ENCODE peak calls at places on chromosomes 4 and X, in six cellular contexts. S is suprapubic skin, V is endothelial cell of umbilical vein, U is heart left ventricle, L is testis, C is ovary. M is an unnamed sample. For H3K27me3, the result is how much of the 10 kb centered on the place peaks cover.

GRCh38 chr4:45453258-45453841 is 670.5 kb downstream of the GABRG1 start:
- DNase-seq in S (no peak), C (no peak), L (no peak), V (no peak), U (no peak), M (no peak)

GRCh38 chr4:60452259-60452658 is 747.9 kb upstream of the ADGRL3 start:
- DNase-seq in U (no peak), C (no peak), V (no peak), L (no peak), S (no peak), M (no peak)

GRCh38 chrX:24566233-24566632 is 80.9 kb downstream of the PCYT1B start:
- DNase-seq in V (no peak), S (no peak), C (no peak), L (no peak), U (no peak), M (no peak)

GRCh38 chr4:74793757-74794340 is 474 bp downstream of the BTC start:
- DNase-seq in C (peak), L (peak), V (peak), U (peak), S (no peak), M (peak)

GRCh38 chr4:138409670-138410069 is 167.5 kb upstream of the SLC7A11 start:
- DNase-seq in U (no peak), V (no peak), S (no peak), C (no peak), L (no peak), M (no peak)

GRCh38 chr4:66372706-66373105 is 702.4 kb upstream of the EPHA5 start:
- DNase-seq in U (no peak), C (no peak), V (no peak), S (no peak), L (no peak), M (no peak)

GRCh38 chrX:123835661-123836371 is 24.0 kb upstream of the XIAP start:
- DNase-seq in C (no peak), V (peak), L (no peak), S (no peak), U (no peak), M (no peak)

GRCh38 chr4:7807351-7807921 is 132.2 kb downstream of the AFAP1 start:
- DNase-seq in L (no peak), V (peak), U (peak), C (no peak), S (peak), M (no peak)

GRCh38 chr4:51842167-51842553 is 793 bp upstream of the DCUN1D4 start:
- DNase-seq in U (peak), V (no peak), C (peak), S (no peak), L (peak), M (no peak)

GRCh38 chrX:151697537-151697936 is 2.3 kb downstream of the PRRG3 start:
- DNase-seq in L (no peak), U (no peak), V (no peak), S (no peak), C (no peak), M (no peak)

GRCh38 chr4:53010320-53010719 is 148.2 kb downstream of the RASL11B start:
- DNase-seq in U (no peak), V (no peak), C (peak), S (no peak), L (peak), M (no peak)

GRCh38 chr4:74133786-74134499 is 24.0 kb upstream of the MTHFD2L start:
- DNase-seq in L (peak), S (peak), C (peak), U (peak), V (peak), M (no peak)

GRCh38 chrX:68692651-68693050 is 45.2 kb downstream of the STARD8 start:
- DNase-seq in L (no peak), C (no peak), V (no peak), S (no peak), U (no peak), M (no peak)

GRCh38 chrX:68694429-68695205 is 47.2 kb downstream of the STARD8 start:
- DNase-seq in L (no peak), S (no peak), V (no peak), U (no peak), C (no peak), M (no peak)

GRCh38 chrX:68695206-68695845 is 47.9 kb downstream of the STARD8 start:
- DNase-seq in V (no peak), S (no peak), U (no peak), C (no peak), L (no peak), M (no peak)

GRCh38 chrX:68691921-68692320 is 44.5 kb downstream of the STARD8 start:
- DNase-seq in C (no peak), V (no peak), S (no peak), L (no peak), U (peak), M (no peak)

DNA sequence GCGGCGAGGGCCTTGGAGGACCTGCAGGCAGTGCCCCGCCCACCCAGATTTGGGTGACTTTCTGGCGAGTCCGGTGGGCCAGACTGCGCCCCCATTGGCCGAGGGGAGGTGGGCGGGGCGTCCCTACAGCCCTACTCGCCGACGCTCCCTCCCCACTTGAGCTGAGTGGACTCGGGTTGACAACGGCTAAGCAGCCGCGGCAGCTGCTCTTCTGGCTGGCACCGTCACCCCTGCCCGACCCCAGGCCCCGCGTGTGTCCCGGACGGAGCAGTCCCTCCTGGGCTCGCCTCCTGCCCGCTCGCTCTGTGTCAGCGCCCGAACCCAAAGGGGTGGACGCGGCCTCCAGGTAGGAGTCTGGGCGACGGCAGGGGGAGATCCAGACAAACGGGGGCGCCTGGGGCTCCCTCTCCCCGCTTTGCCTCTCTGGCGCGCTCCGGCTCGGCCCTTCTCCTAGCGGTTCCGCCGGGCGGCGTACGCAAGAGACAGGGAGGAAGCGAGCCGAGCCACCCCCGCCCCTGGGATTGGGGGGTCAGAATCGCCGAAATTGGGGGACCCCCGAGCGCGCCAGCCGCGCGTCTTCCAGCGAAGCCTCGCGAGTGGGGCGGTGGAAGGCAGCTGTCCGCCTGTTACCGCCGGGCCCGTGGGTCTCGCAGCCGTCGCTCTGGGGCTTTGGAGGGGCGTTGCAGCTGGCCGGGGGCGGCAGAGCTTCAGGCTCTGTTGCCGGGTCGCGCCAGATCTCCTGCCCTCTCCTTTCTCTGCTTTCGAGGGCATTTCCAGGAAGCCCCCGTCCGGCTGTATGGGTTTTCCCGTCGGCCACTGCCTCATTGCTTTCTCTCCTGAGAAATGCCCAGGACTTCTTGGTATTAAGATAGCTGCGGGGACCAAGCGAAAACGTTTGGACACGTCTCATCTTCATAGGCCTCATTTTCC is 46.3 kb downstream of the STARD8 start:
- DNase-seq in U (peak), S (peak), L (peak), C (peak), V (peak), M (peak)
- TF ChIP-seq POLR2A in U (no peak), S (no peak), L (no peak), C (peak), V (peak), M (peak)

DNA sequence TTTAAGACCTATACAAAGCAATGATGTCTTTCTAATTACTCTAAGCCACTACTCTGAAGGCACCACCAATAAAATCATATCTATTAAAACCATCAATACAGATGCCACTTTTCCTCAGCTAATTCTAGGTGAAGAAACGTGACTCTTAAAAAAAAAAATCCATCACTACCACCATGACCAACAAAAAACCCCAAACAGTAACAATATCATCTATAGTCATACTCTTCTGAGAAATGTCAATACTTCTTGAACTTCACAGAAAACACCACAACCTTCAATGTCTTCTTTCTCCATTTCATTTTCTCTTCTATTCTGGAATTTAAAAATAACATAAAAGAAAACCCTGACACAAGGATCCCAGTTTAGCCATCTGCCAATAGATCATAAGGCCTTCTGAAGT is 35.7 kb downstream of the CASK start:
- DNase-seq in U (no peak), L (no peak), V (no peak), C (no peak), S (no peak), M (no peak)
- TF ChIP-seq CTCF in U (no peak), L (no peak), V (no peak), C (no peak), S (no peak), M (no peak)

GRCh38 chr4:141335166-141335565 is 114.5 kb downstream of the ZNF330 start:
- DNase-seq in V (no peak), C (no peak), S (no peak), L (no peak), U (no peak), M (no peak)
- H3K27me3 ChIP-seq in V (under half), C (under half), S (under half), L (under half), U (under half), M (under half)

GRCh38 chr4:38865445-38865844 is 2.2 kb upstream of the FAM114A1 start:
- DNase-seq in U (no peak), V (no peak), L (no peak), C (no peak), S (no peak), M (no peak)

GRCh38 chr4:38866973-38867477 is 581 bp upstream of the FAM114A1 start:
- DNase-seq in S (no peak), V (no peak), C (no peak), U (no peak), L (no peak), M (no peak)

GRCh38 chr4:38868055-38868965 is 704 bp downstream of the FAM114A1 start:
- DNase-seq in V (peak), C (peak), U (peak), S (no peak), L (peak), M (peak)

GRCh38 chr4:38869511-38869910 is 1.9 kb downstream of the FAM114A1 start:
- DNase-seq in L (no peak), V (peak), U (no peak), S (no peak), C (no peak), M (no peak)

GRCh38 chr4:38867478-38868054 is at the start of gene FAM114A1:
- DNase-seq in S (peak), L (peak), V (peak), U (peak), C (peak), M (peak)
- TF ChIP-seq POLR2A in S (peak), L (no peak), V (peak), U (no peak), C (peak), M (peak)

M was measured in upper lobe of left lung.